ENCODE peak calls at places on chromosomes 6 and 20, in nine cellular contexts. H is DMS79 treated with DMSO at 0.1 percent for 48 hours; A is memory B cell; U is NCI-H1417 treated with DMSO at 0.1 percent for 48 hours; G is activated CD4-positive, alpha-beta T cell treated with anti-CD3 and anti-CD28 coated beads for 48 hours; Y is KG1; J is stimulated activated CD8-positive, alpha-beta memory T cell treated with anti-CD3 and anti-CD28 coated beads, Interleukin-2, amount 100 ng/mL, for 48 hours; M is amniotic stem cell; Q is Caki2. E is an unnamed sample.

GRCh38 chr20:55678126-55678525 is 327.2 kb downstream of the CBLN4 start:
- DNase-seq in H (no peak), A (no peak), U (no peak), G (no peak), Y (no peak), J (no peak), M (no peak), Q (no peak), E (no peak)

GRCh38 chr6:42726485-42727083 is 4.2 kb upstream of the PRPH2 start:
- DNase-seq in H (peak), A (peak), U (peak), G (peak), Y (peak), J (peak), M (peak), Q (peak), E (peak)

GRCh38 chr6:42424906-42425474 is 26.7 kb downstream of the TRERF1 start:
- DNase-seq in H (no peak), A (no peak), U (no peak), G (no peak), Y (no peak), J (no peak), M (no peak), Q (peak), E (no peak)

GRCh38 chr20:19903168-19903676 is 113.9 kb upstream of the NAA20 start:
- DNase-seq in H (no peak), A (peak), U (no peak), G (no peak), Y (no peak), J (no peak), M (no peak), Q (no peak), E (no peak)

GRCh38 chr6:155832596-155832995 is 377.0 kb upstream of the NOX3 start:
- DNase-seq in H (peak), A (no peak), U (no peak), G (no peak), Y (no peak), J (no peak), M (peak), Q (no peak), E (no peak)

GRCh38 chr6:45504947-45505346 is 127.2 kb upstream of the SUPT3H start:
- DNase-seq in H (peak), A (no peak), U (no peak), G (no peak), Y (no peak), J (no peak), M (no peak), Q (peak), E (no peak)

GRCh38 chr6:64683682-64684081 is 1023.3 kb downstream of the EYS start:
- DNase-seq in H (no peak), A (no peak), U (no peak), G (no peak), Y (no peak), J (no peak), M (no peak), Q (no peak), E (no peak)

GRCh38 chr6:126633362-126633761 is 293.4 kb downstream of the CENPW start:
- DNase-seq in H (no peak), A (no peak), U (no peak), G (no peak), Y (no peak), J (no peak), M (no peak), Q (no peak), E (no peak)

GRCh38 chr20:2431185-2431584 is 39.4 kb downstream of the SNRPB start:
- DNase-seq in H (no peak), A (no peak), U (no peak), G (no peak), Y (no peak), J (no peak), M (no peak), Q (no peak), E (no peak)

GRCh38 chr20:51275816-51276215 is 252.9 kb upstream of the KCNG1 start:
- DNase-seq in H (no peak), A (no peak), U (no peak), G (peak), Y (no peak), J (no peak), M (no peak), Q (no peak), E (no peak)

GRCh38 chr6:160919713-160920112 is 71.9 kb upstream of the MAP3K4 start:
- DNase-seq in H (no peak), A (no peak), U (no peak), G (no peak), Y (no peak), J (no peak), M (peak), Q (peak), E (no peak)

GRCh38 chr20:56422824-56423189 is 10.7 kb downstream of the CASS4 start:
- DNase-seq in H (no peak), A (no peak), U (no peak), G (no peak), Y (no peak), J (no peak), M (no peak), Q (no peak), E (no peak)

GRCh38 chr6:8085053-8085511 is 17.3 kb downstream of the EEF1E1 start:
- DNase-seq in H (no peak), A (no peak), U (no peak), G (no peak), Y (no peak), J (no peak), M (peak), Q (peak), E (no peak)

GRCh38 chr6:125867483-125867935 is 76.7 kb downstream of the NCOA7 start:
- DNase-seq in H (peak), A (no peak), U (no peak), G (no peak), Y (no peak), J (no peak), M (no peak), Q (peak), E (no peak)

GRCh38 chr6:23642849-23643248 is 483.2 kb upstream of the NRSN1 start:
- DNase-seq in H (no peak), A (no peak), U (no peak), G (no peak), Y (no peak), J (no peak), M (no peak), Q (no peak), E (no peak)

GRCh38 chr6:40349566-40350192 is 237.5 kb downstream of the LRFN2 start:
- DNase-seq in H (no peak), A (no peak), U (no peak), G (no peak), Y (no peak), J (no peak), M (no peak), Q (no peak), E (no peak)

GRCh38 chr20:9515761-9516657 is 1.6 kb downstream of the LAMP5 start:
- DNase-seq in H (no peak), A (no peak), U (no peak), G (no peak), Y (no peak), J (no peak), M (no peak), Q (no peak), E (no peak)

GRCh38 chr6:167671977-167672687 is 154.6 kb upstream of the AFDN start:
- DNase-seq in H (no peak), A (no peak), U (no peak), G (no peak), Y (no peak), J (no peak), M (no peak), Q (no peak), E (no peak)

GRCh38 chr6:37607949-37608348 is 89.7 kb downstream of the MDGA1 start:
- DNase-seq in H (no peak), A (no peak), U (no peak), G (no peak), Y (no peak), J (no peak), M (no peak), Q (no peak), E (no peak)

GRCh38 chr6:100881707-100882040 is 545 bp upstream of the ASCC3 start:
- DNase-seq in H (no peak), A (no peak), U (no peak), G (no peak), Y (peak), J (no peak), M (no peak), Q (no peak), E (no peak)

GRCh38 chr6:154507209-154507898 is 3.1 kb downstream of the CNKSR3 start:
- DNase-seq in H (no peak), A (no peak), U (no peak), G (no peak), Y (no peak), J (no peak), M (no peak), Q (no peak), E (no peak)

GRCh38 chr6:36033935-36034334 is 6.3 kb downstream of the MAPK14 start:
- DNase-seq in H (no peak), A (no peak), U (no peak), G (peak), Y (no peak), J (peak), M (no peak), Q (peak), E (no peak)

GRCh38 chr6:17088091-17088611 is 13.7 kb upstream of the STMND1 start:
- DNase-seq in H (no peak), A (no peak), U (no peak), G (no peak), Y (no peak), J (no peak), M (no peak), Q (no peak), E (no peak)

GRCh38 chr20:6818033-6818808 is 50.7 kb downstream of the BMP2 start:
- DNase-seq in H (no peak), A (no peak), U (no peak), G (no peak), Y (no peak), J (no peak), M (no peak), Q (no peak), E (no peak)

GRCh38 chr6:98458713-98459112 is 375.7 kb upstream of the POU3F2 start:
- DNase-seq in H (no peak), A (no peak), U (no peak), G (no peak), Y (no peak), J (no peak), M (no peak), Q (no peak), E (no peak)

E was measured in effector CD4-positive, alpha-beta T cell.